ENCODE peak calls at places on chromosomes 7 and 10, in seven cellular contexts. One of them, this sample, is unnamed.

GRCh38 chr7:125020801-125021200 is 91.2 kb upstream of the POT1 start:
- DNase-seq in ureter: no peak
- DNase-seq in activated gamma-delta T cell treated with Interleukin-2 at 50 U/mL for 16 hours: no peak
- DNase-seq in NCI-H2081: no peak
- DNase-seq in stimulated activated CD4-positive, alpha-beta T cell treated with anti-CD3 and anti-CD28 coated beads, Interleukin-4, amount 100 ng/mL, for 4 hours: no peak
- DNase-seq in activated CD4-positive, alpha-beta T cell treated with anti-CD3 and anti-CD28 coated beads for 48 hours: no peak
- DNase-seq in LHCN-M2: no peak
- DNase-seq in this sample: no peak

GRCh38 chr10:88794731-88795130 is 7.8 kb upstream of the LIPM start:
- DNase-seq in ureter: no peak
- DNase-seq in activated CD4-positive, alpha-beta T cell treated with anti-CD3 and anti-CD28 coated beads for 48 hours: no peak
- DNase-seq in LHCN-M2: no peak
- DNase-seq in stimulated activated CD4-positive, alpha-beta T cell treated with anti-CD3 and anti-CD28 coated beads, Interleukin-4, amount 100 ng/mL, for 4 hours: no peak
- DNase-seq in NCI-H2081: no peak
- DNase-seq in activated gamma-delta T cell treated with Interleukin-2 at 50 U/mL for 16 hours: no peak
- DNase-seq in this sample: no peak

GRCh38 chr7:108079291-108080057 is 50.7 kb downstream of the LAMB4 start:
- DNase-seq in NCI-H2081: no peak
- DNase-seq in activated CD4-positive, alpha-beta T cell treated with anti-CD3 and anti-CD28 coated beads for 48 hours: no peak
- DNase-seq in LHCN-M2: peak; percentile 66
- DNase-seq in ureter: no peak
- DNase-seq in stimulated activated CD4-positive, alpha-beta T cell treated with anti-CD3 and anti-CD28 coated beads, Interleukin-4, amount 100 ng/mL, for 4 hours: no peak
- DNase-seq in activated gamma-delta T cell treated with Interleukin-2 at 50 U/mL for 16 hours: no peak
- DNase-seq in this sample: no peak

GRCh38 chr7:148623586-148624282 is 33.2 kb downstream of the C7orf33 start:
- DNase-seq in ureter: no peak
- DNase-seq in stimulated activated CD4-positive, alpha-beta T cell treated with anti-CD3 and anti-CD28 coated beads, Interleukin-4, amount 100 ng/mL, for 4 hours: no peak
- DNase-seq in activated gamma-delta T cell treated with Interleukin-2 at 50 U/mL for 16 hours: no peak
- DNase-seq in LHCN-M2: peak; percentile 92
- DNase-seq in NCI-H2081: no peak
- DNase-seq in activated CD4-positive, alpha-beta T cell treated with anti-CD3 and anti-CD28 coated beads for 48 hours: no peak
- DNase-seq in this sample: no peak

GRCh38 chr10:44946201-44946600 is 13.4 kb upstream of the RASSF4 start:
- DNase-seq in NCI-H2081: no peak
- DNase-seq in activated gamma-delta T cell treated with Interleukin-2 at 50 U/mL for 16 hours: no peak
- DNase-seq in stimulated activated CD4-positive, alpha-beta T cell treated with anti-CD3 and anti-CD28 coated beads, Interleukin-4, amount 100 ng/mL, for 4 hours: no peak
- DNase-seq in ureter: no peak
- DNase-seq in activated CD4-positive, alpha-beta T cell treated with anti-CD3 and anti-CD28 coated beads for 48 hours: no peak
- DNase-seq in LHCN-M2: peak; percentile 55
- DNase-seq in this sample: no peak

GRCh38 chr10:78903351-78903940 is 165.3 kb upstream of the ZMIZ1 start:
- DNase-seq in ureter: no peak
- DNase-seq in stimulated activated CD4-positive, alpha-beta T cell treated with anti-CD3 and anti-CD28 coated beads, Interleukin-4, amount 100 ng/mL, for 4 hours: no peak
- DNase-seq in LHCN-M2: no peak
- DNase-seq in activated gamma-delta T cell treated with Interleukin-2 at 50 U/mL for 16 hours: no peak
- DNase-seq in activated CD4-positive, alpha-beta T cell treated with anti-CD3 and anti-CD28 coated beads for 48 hours: no peak
- DNase-seq in NCI-H2081: no peak
- DNase-seq in this sample: no peak

GRCh38 chr10:110118891-110119621 is 88.3 kb upstream of the MXI1 start:
- DNase-seq in stimulated activated CD4-positive, alpha-beta T cell treated with anti-CD3 and anti-CD28 coated beads, Interleukin-4, amount 100 ng/mL, for 4 hours: no peak
- DNase-seq in ureter: no peak
- DNase-seq in LHCN-M2: no peak
- DNase-seq in NCI-H2081: no peak
- DNase-seq in activated gamma-delta T cell treated with Interleukin-2 at 50 U/mL for 16 hours: no peak
- DNase-seq in activated CD4-positive, alpha-beta T cell treated with anti-CD3 and anti-CD28 coated beads for 48 hours: no peak
- DNase-seq in this sample: no peak

GRCh38 chr10:127738512-127739424 is 1.8 kb downstream of the FOXI2 start:
- DNase-seq in activated gamma-delta T cell treated with Interleukin-2 at 50 U/mL for 16 hours: no peak
- DNase-seq in stimulated activated CD4-positive, alpha-beta T cell treated with anti-CD3 and anti-CD28 coated beads, Interleukin-4, amount 100 ng/mL, for 4 hours: no peak
- DNase-seq in ureter: peak; percentile 68
- DNase-seq in NCI-H2081: no peak
- DNase-seq in activated CD4-positive, alpha-beta T cell treated with anti-CD3 and anti-CD28 coated beads for 48 hours: no peak
- DNase-seq in LHCN-M2: no peak
- DNase-seq in this sample: no peak

GRCh38 chr10:61992683-61993629 is 91.5 kb downstream of the ARID5B start:
- DNase-seq in stimulated activated CD4-positive, alpha-beta T cell treated with anti-CD3 and anti-CD28 coated beads, Interleukin-4, amount 100 ng/mL, for 4 hours: no peak
- DNase-seq in activated CD4-positive, alpha-beta T cell treated with anti-CD3 and anti-CD28 coated beads for 48 hours: peak; percentile 62
- DNase-seq in ureter: peak; percentile 71
- DNase-seq in LHCN-M2: peak; percentile 88
- DNase-seq in NCI-H2081: peak; percentile 48
- DNase-seq in activated gamma-delta T cell treated with Interleukin-2 at 50 U/mL for 16 hours: peak; percentile 34
- DNase-seq in this sample: no peak

GRCh38 chr7:45324683-45325237 is 167.2 kb downstream of the RAMP3 start:
- DNase-seq in stimulated activated CD4-positive, alpha-beta T cell treated with anti-CD3 and anti-CD28 coated beads, Interleukin-4, amount 100 ng/mL, for 4 hours: no peak
- DNase-seq in activated CD4-positive, alpha-beta T cell treated with anti-CD3 and anti-CD28 coated beads for 48 hours: no peak
- DNase-seq in activated gamma-delta T cell treated with Interleukin-2 at 50 U/mL for 16 hours: no peak
- DNase-seq in NCI-H2081: no peak
- DNase-seq in LHCN-M2: no peak
- DNase-seq in ureter: no peak
- DNase-seq in this sample: no peak

GRCh38 chr10:96995851-96996250 is 163.8 kb downstream of the LCOR start:
- DNase-seq in activated gamma-delta T cell treated with Interleukin-2 at 50 U/mL for 16 hours: no peak
- DNase-seq in ureter: no peak
- DNase-seq in LHCN-M2: no peak
- DNase-seq in NCI-H2081: no peak
- DNase-seq in activated CD4-positive, alpha-beta T cell treated with anti-CD3 and anti-CD28 coated beads for 48 hours: no peak
- DNase-seq in stimulated activated CD4-positive, alpha-beta T cell treated with anti-CD3 and anti-CD28 coated beads, Interleukin-4, amount 100 ng/mL, for 4 hours: no peak
- DNase-seq in this sample: no peak

GRCh38 chr7:223118-223800 is 30.9 kb downstream of the FAM20C start:
- DNase-seq in activated gamma-delta T cell treated with Interleukin-2 at 50 U/mL for 16 hours: no peak
- DNase-seq in LHCN-M2: no peak
- DNase-seq in stimulated activated CD4-positive, alpha-beta T cell treated with anti-CD3 and anti-CD28 coated beads, Interleukin-4, amount 100 ng/mL, for 4 hours: no peak
- DNase-seq in activated CD4-positive, alpha-beta T cell treated with anti-CD3 and anti-CD28 coated beads for 48 hours: no peak
- DNase-seq in NCI-H2081: no peak
- DNase-seq in ureter: no peak
- DNase-seq in this sample: no peak

This sample was measured in GM12892.